ENCODE peak calls at places on chromosomes 5 and 9, in eight cellular contexts. F, V, T, S, D, A, O and M are unnamed samples. For H3K27me3 and H3K36me3, the result is how much of the 10 kb centered on the place peaks cover.

GRCh38 chr9:14434971-14435718 is 121.2 kb upstream of the NFIB start:
- DNase-seq in A (no peak), S (no peak), T (no peak), D (no peak), O (no peak), F (no peak), V (no peak), M (no peak)

GRCh38 chr5:137734962-137735530 is 843 bp downstream of the KLHL3 start:
- DNase-seq in D (peak), S (peak), O (peak), T (no peak), V (peak), F (peak), A (no peak), M (no peak)

GRCh38 chr9:115691097-115691496 is 462.5 kb upstream of the PAPPA start:
- DNase-seq in S (no peak), A (no peak), V (no peak), T (no peak), O (no peak), D (no peak), F (no peak), M (peak)

GRCh38 chr9:93658184-93658925 is 82.0 kb downstream of the PHF2 start:
- DNase-seq in T (no peak), D (peak), A (peak), F (no peak), S (no peak), V (peak), O (no peak), M (no peak)

GRCh38 chr9:4630836-4631235 is 31.3 kb upstream of the PLPP6 start:
- DNase-seq in A (no peak), D (no peak), S (no peak), V (no peak), O (no peak), F (no peak), T (no peak), M (no peak)

GRCh38 chr9:98146101-98146991 is 27.3 kb upstream of the TRIM14 start:
- DNase-seq in D (peak), O (no peak), F (peak), S (peak), T (no peak), A (no peak), V (peak), M (peak)

GRCh38 chr9:71910602-71911060 is 362 bp downstream of the ABHD17B start:
- DNase-seq in A (no peak), T (no peak), D (no peak), S (no peak), F (no peak), O (no peak), V (no peak), M (no peak)

GRCh38 chr5:61673007-61673735 is 341.1 kb downstream of the ZSWIM6 start:
- DNase-seq in T (peak), O (no peak), V (peak), D (no peak), A (no peak), F (peak), S (peak), M (peak)

GRCh38 chr9:37408933-37409710 is 13.4 kb upstream of the GRHPR start:
- DNase-seq in F (no peak), S (no peak), D (no peak), O (no peak), V (no peak), A (no peak), T (no peak), M (no peak)

GRCh38 chr9:130890869-130891698 is 5.5 kb downstream of the QRFP start:
- DNase-seq in D (no peak), V (no peak), T (no peak), S (no peak), F (no peak), O (no peak), A (no peak), M (no peak)

GRCh38 chr5:159657766-159658165 is 258.5 kb upstream of the ADRA1B start:
- DNase-seq in O (no peak), F (no peak), S (no peak), D (no peak), T (no peak), V (no peak), A (no peak), M (no peak)

GRCh38 chr5:147576646-147577535 is 67.0 kb upstream of the DPYSL3 start:
- DNase-seq in T (no peak), A (no peak), D (peak), V (peak), S (peak), O (peak), F (peak), M (no peak)

DNA sequence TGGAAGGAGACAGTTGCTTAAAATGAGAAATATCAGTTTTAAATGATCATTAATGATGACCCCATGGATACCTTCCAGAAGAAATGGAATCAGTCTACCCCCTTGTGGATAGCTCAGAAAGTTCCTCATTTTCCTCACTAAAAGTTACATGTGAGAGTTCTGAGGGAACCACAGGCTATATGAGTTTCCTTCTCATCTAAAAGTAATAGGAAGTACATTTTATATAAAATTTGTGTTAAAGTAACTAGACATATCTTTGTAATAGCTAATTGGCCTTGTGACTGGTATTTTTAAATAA is 104.9 kb upstream of the SLC25A48 start:
- DNase-seq in S (no peak), D (no peak), F (no peak), A (no peak), O (no peak), T (no peak), V (no peak), M (no peak)
- TF ChIP-seq CTCF in S (no peak), D (peak), F (peak), A (no peak), O (peak), T (peak), V (no peak), M (peak)

GRCh38 chr9:112921549-112921948 is 30.9 kb upstream of the SLC46A2 start:
- DNase-seq in O (peak), S (no peak), D (no peak), A (no peak), F (no peak), T (peak), V (no peak), M (no peak)

GRCh38 chr9:112913326-112913725 is 22.6 kb upstream of the SLC46A2 start:
- DNase-seq in V (no peak), F (no peak), T (no peak), S (no peak), A (no peak), O (no peak), D (no peak), M (no peak)

GRCh38 chr9:112914524-112914923 is 23.8 kb upstream of the SLC46A2 start:
- DNase-seq in S (no peak), O (no peak), A (no peak), T (no peak), D (no peak), F (no peak), V (no peak), M (no peak)

GRCh38 chr9:112917027-112917986 is 26.6 kb upstream of the SLC46A2 start:
- DNase-seq in F (peak), T (peak), V (no peak), S (no peak), O (no peak), A (no peak), D (no peak), M (no peak)

GRCh38 chr9:112917987-112918362 is 27.3 kb upstream of the SLC46A2 start:
- DNase-seq in V (peak), S (no peak), A (no peak), D (no peak), O (no peak), F (no peak), T (no peak), M (no peak)
- H3K27me3 ChIP-seq in V (under half), S (under half), A (under half), D (under half), O (under half), F (under half), T (under half), M (under half)

GRCh38 chr9:137182836-137183235 is 5.5 kb downstream of the ANAPC2 start:
- DNase-seq in S (no peak), T (no peak), V (no peak), D (no peak), F (no peak), O (no peak), A (no peak), M (no peak)
- H3K36me3 ChIP-seq in S (half or more), T (under half), V (under half), D (half or more), F (under half), O (under half), A (under half), M (under half)

DNA sequence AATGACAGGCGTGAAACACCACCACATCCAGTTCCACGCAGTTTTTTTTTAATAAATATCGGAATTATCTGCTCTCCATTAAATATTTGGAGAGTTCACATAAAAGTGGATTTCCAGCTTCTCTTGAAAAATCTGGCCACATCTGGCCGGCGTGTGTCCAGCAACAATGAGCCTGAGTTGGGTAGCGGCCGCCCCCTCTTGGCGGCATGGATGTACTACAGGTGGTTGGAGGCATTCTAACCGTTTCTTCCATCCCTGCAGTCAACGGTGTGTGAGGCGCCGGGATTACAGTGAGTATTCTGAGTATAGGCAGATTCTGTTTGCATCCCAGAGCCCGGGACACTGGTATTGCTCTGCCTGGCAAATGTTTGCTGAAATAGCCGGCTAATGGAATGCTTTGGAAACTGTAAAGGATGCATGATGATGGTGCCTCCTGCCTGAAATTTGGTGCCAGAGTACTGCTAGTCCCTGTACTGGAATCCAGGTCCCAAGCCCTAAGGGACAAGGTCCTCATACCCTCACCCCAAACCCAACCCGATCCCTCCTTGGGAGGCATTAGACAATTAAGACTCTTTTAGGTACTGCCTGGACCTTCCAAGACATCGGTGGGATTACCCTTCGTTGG is 13.6 kb upstream of the GM2A start:
- DNase-seq in V (peak), D (peak), T (peak), S (peak), A (peak), O (peak), F (peak), M (no peak)
- TF ChIP-seq CTCF in V (peak), D (peak), T (peak), S (peak), A (peak), O (peak), F (peak), M (peak)

DNA sequence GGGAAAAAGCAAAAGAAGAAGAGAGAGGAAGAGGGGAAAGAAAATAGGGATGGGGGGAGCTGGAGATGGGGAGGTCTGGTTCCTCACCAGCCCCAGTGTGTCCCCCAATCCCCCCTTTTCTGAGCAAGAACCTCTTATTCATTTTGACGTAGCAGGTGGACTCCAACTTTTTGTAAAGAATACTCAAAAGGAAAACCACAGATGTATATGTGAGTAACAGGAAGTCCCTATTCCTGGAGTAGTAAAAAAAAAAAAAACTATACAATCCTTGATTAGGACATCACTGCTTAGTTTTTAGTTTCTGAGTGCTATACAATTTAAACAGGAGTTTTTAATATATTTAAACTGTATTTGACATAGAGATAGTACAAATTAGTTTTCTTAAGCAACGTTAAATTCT is 3.8 kb upstream of the CFAP95 start:
- DNase-seq in S (no peak), F (no peak), D (no peak), V (no peak), O (no peak), T (no peak), A (no peak), M (no peak)
- H3K27me3 ChIP-seq in S (under half), F (under half), D (under half), V (under half), O (under half), T (under half), A (under half), M (under half)

GRCh38 chr5:4128994-4129393 is 533.4 kb downstream of the IRX1 start:
- DNase-seq in A (no peak), O (no peak), D (no peak), T (no peak), F (no peak), S (no peak), V (no peak), M (no peak)

GRCh38 chr5:4129523-4129922 is 533.9 kb downstream of the IRX1 start:
- DNase-seq in V (no peak), A (no peak), T (no peak), D (no peak), S (no peak), O (no peak), F (no peak), M (no peak)

GRCh38 chr5:4130819-4131218 is 535.2 kb downstream of the IRX1 start:
- DNase-seq in S (no peak), F (no peak), T (no peak), A (no peak), D (no peak), O (no peak), V (no peak), M (no peak)
- H3K36me3 ChIP-seq in S (under half), F (under half), T (under half), A (under half), D (under half), O (under half), V (under half), M (under half)

GRCh38 chr5:168472329-168472728 is 13.9 kb upstream of the RARS1 start:
- DNase-seq in D (no peak), A (no peak), F (no peak), S (no peak), V (no peak), T (no peak), O (no peak), M (peak)
- TF ChIP-seq CTCF in D (no peak), A (no peak), F (no peak), S (no peak), V (no peak), T (no peak), O (no peak), M (peak)

GRCh38 chr9:105457560-105458294 is 9.9 kb downstream of the FSD1L start:
- DNase-seq in F (no peak), O (no peak), T (no peak), D (no peak), V (peak), S (peak), A (peak), M (no peak)
- H3K27me3 ChIP-seq in F (under half), O (under half), T (under half), D (under half), V (under half), S (under half), A (under half), M (under half)

DNA sequence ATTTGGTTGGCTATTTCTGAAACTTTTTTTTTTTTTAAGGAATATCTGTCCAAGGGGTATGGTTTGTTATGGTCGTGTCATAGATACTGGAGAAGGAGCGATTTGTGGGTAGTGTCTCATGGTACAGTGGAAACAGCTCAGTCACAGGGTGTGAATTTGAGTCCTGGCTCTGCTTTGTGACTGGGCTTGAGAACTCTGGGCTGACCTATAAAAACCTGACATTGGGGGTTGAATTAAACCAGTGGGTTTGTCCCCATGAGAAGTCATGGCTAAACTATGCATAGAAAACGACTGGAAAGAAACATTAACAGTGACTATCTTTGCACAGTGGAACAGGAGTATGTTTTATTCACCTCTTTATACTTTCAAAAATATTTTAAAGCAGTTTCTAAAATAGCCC is 54.7 kb downstream of the MACROH2A1 start:
- DNase-seq in O (no peak), F (no peak), S (no peak), T (no peak), V (no peak), D (no peak), A (no peak), M (no peak)
- H3K36me3 ChIP-seq in O (under half), F (under half), S (half or more), T (half or more), V (under half), D (half or more), A (under half), M (under half)